ENCODE peak calls at places on chromosomes 7 and 10, in eight cellular contexts. One of them, this sample, is unnamed.

GRCh38 chr7:32019008-32019578 is 51.1 kb downstream of the PDE1C start:
- DNase-seq in ACHN: no peak
- DNase-seq in endothelial cell: no peak
- DNase-seq in left colon: no peak
- DNase-seq in neural crest cell: no peak
- DNase-seq in transverse colon: no peak
- DNase-seq in effector memory CD8-positive, alpha-beta T cell: no peak
- DNase-seq in Caki2: no peak
- DNase-seq in this sample: peak; percentile 34

GRCh38 chr10:5216801-5217200 is 20.2 kb downstream of the AKR1C4 start:
- DNase-seq in ACHN: no peak
- DNase-seq in endothelial cell: no peak
- DNase-seq in left colon: no peak
- DNase-seq in neural crest cell: no peak
- DNase-seq in transverse colon: no peak
- DNase-seq in effector memory CD8-positive, alpha-beta T cell: no peak
- DNase-seq in Caki2: no peak
- DNase-seq in this sample: no peak

GRCh38 chr10:33837736-33838135 is 503.3 kb upstream of the NRP1 start:
- DNase-seq in ACHN: no peak
- DNase-seq in endothelial cell: no peak
- DNase-seq in left colon: no peak
- DNase-seq in neural crest cell: no peak
- DNase-seq in transverse colon: no peak
- DNase-seq in effector memory CD8-positive, alpha-beta T cell: no peak
- DNase-seq in Caki2: no peak
- DNase-seq in this sample: no peak

GRCh38 chr10:48414778-48415177 is 108.3 kb downstream of the MAPK8 start:
- DNase-seq in ACHN: no peak
- DNase-seq in endothelial cell: no peak
- DNase-seq in left colon: no peak
- DNase-seq in neural crest cell: no peak
- DNase-seq in transverse colon: no peak
- DNase-seq in effector memory CD8-positive, alpha-beta T cell: no peak
- DNase-seq in Caki2: no peak
- DNase-seq in this sample: no peak

GRCh38 chr10:11863353-11864105 is 40.4 kb downstream of the PROSER2 start:
- DNase-seq in ACHN: no peak
- DNase-seq in endothelial cell: no peak
- DNase-seq in left colon: no peak
- DNase-seq in neural crest cell: no peak
- DNase-seq in transverse colon: no peak
- DNase-seq in effector memory CD8-positive, alpha-beta T cell: peak; percentile 54
- DNase-seq in Caki2: no peak
- DNase-seq in this sample: no peak

GRCh38 chr10:62116896-62117295 is 151.7 kb downstream of the RTKN2 start:
- DNase-seq in ACHN: no peak
- DNase-seq in endothelial cell: no peak
- DNase-seq in left colon: no peak
- DNase-seq in neural crest cell: no peak
- DNase-seq in transverse colon: no peak
- DNase-seq in effector memory CD8-positive, alpha-beta T cell: no peak
- DNase-seq in Caki2: no peak
- DNase-seq in this sample: no peak

GRCh38 chr7:351681-352480 is 61.9 kb downstream of the FOXL3 start:
- DNase-seq in ACHN: no peak
- DNase-seq in endothelial cell: no peak
- DNase-seq in left colon: no peak
- DNase-seq in neural crest cell: no peak
- DNase-seq in transverse colon: no peak
- DNase-seq in effector memory CD8-positive, alpha-beta T cell: peak; percentile 17
- DNase-seq in Caki2: no peak
- DNase-seq in this sample: no peak

GRCh38 chr10:26365681-26366327 is 72.3 kb upstream of the APBB1IP start:
- DNase-seq in ACHN: peak; percentile 95
- DNase-seq in endothelial cell: no peak
- DNase-seq in left colon: no peak
- DNase-seq in neural crest cell: no peak
- DNase-seq in transverse colon: no peak
- DNase-seq in effector memory CD8-positive, alpha-beta T cell: no peak
- DNase-seq in Caki2: peak; percentile 91
- DNase-seq in this sample: peak; percentile 81

GRCh38 chr7:135678612-135679575 is 16.6 kb downstream of the STMP1 start:
- DNase-seq in ACHN: peak; percentile 73
- DNase-seq in endothelial cell: no peak
- DNase-seq in left colon: no peak
- DNase-seq in neural crest cell: no peak
- DNase-seq in transverse colon: no peak
- DNase-seq in effector memory CD8-positive, alpha-beta T cell: no peak
- DNase-seq in Caki2: no peak
- DNase-seq in this sample: peak; percentile 70

GRCh38 chr10:2122431-2123124 is 385.3 kb upstream of the ADARB2 start:
- DNase-seq in ACHN: no peak
- DNase-seq in endothelial cell: no peak
- DNase-seq in left colon: no peak
- DNase-seq in neural crest cell: no peak
- DNase-seq in transverse colon: no peak
- DNase-seq in effector memory CD8-positive, alpha-beta T cell: no peak
- DNase-seq in Caki2: no peak
- DNase-seq in this sample: no peak

GRCh38 chr7:139647812-139648616 is 124.5 kb downstream of the CLEC2L start:
- DNase-seq in ACHN: no peak
- DNase-seq in endothelial cell: no peak
- DNase-seq in left colon: no peak
- DNase-seq in neural crest cell: no peak
- DNase-seq in transverse colon: no peak
- DNase-seq in effector memory CD8-positive, alpha-beta T cell: no peak
- DNase-seq in Caki2: no peak
- DNase-seq in this sample: no peak

GRCh38 chr10:119297207-119297968 is 90.0 kb downstream of the GRK5 start:
- DNase-seq in ACHN: no peak
- DNase-seq in endothelial cell: no peak
- DNase-seq in left colon: no peak
- DNase-seq in neural crest cell: no peak
- DNase-seq in transverse colon: no peak
- DNase-seq in effector memory CD8-positive, alpha-beta T cell: no peak
- DNase-seq in Caki2: no peak
- DNase-seq in this sample: no peak

GRCh38 chr7:19533266-19533665 is 175.6 kb downstream of the POLR1F start:
- DNase-seq in ACHN: no peak
- DNase-seq in endothelial cell: no peak
- DNase-seq in left colon: no peak
- DNase-seq in neural crest cell: no peak
- DNase-seq in transverse colon: no peak
- DNase-seq in effector memory CD8-positive, alpha-beta T cell: no peak
- DNase-seq in Caki2: no peak
- DNase-seq in this sample: no peak

GRCh38 chr7:90629306-90629918 is 33.3 kb downstream of the CDK14 start:
- DNase-seq in ACHN: peak; percentile 69
- DNase-seq in endothelial cell: peak; percentile 53
- DNase-seq in left colon: no peak
- DNase-seq in neural crest cell: peak; percentile 12
- DNase-seq in transverse colon: no peak
- DNase-seq in effector memory CD8-positive, alpha-beta T cell: no peak
- DNase-seq in Caki2: peak; percentile 30
- DNase-seq in this sample: peak; percentile 37

This sample was measured in NCI-H226.